ENCODE peak calls at places on chromosomes 13 and 19, in six cellular contexts. T is neural crest cell, L is IMR-90, M is ascending aorta, J is left ventricle myocardium inferior, Z is OCI-LY7. X is an unnamed sample.

GRCh38 chr19:42066075-42066754 is 3.8 kb downstream of the GRIK5 start:
- DNase-seq in Z (no peak), L (peak; percentile 19), M (no peak), T (no peak), J (no peak), X (no peak)

GRCh38 chr13:112903606-112904195 is 65.3 kb upstream of the MCF2L start:
- DNase-seq in J (no peak), Z (no peak), T (no peak), L (no peak), M (no peak), X (no peak)

GRCh38 chr19:44960906-44961734 is 5.9 kb downstream of the CLPTM1 start:
- DNase-seq in L (no peak), M (no peak), Z (peak; percentile 89), T (no peak), J (no peak), X (no peak)

GRCh38 chr19:58055483-58055874 is 3.6 kb upstream of the ZNF135 start:
- DNase-seq in Z (no peak), M (no peak), T (no peak), J (no peak), L (no peak), X (no peak)

GRCh38 chr19:49676136-49676689 is 858 bp upstream of the PRMT1 start:
- DNase-seq in T (no peak), M (no peak), L (peak; percentile 95), J (peak; percentile 86), Z (peak; percentile 91), X (peak; percentile 88)

GRCh38 chr19:45729774-45730388 is 815 bp downstream of the FBXO46 start:
- DNase-seq in Z (no peak), J (no peak), L (no peak), T (no peak), M (no peak), X (no peak)

GRCh38 chr19:50794778-50795664 is 4.8 kb downstream of the ACP4 start:
- DNase-seq in Z (peak; percentile 55), L (no peak), J (no peak), M (no peak), T (no peak), X (no peak)

GRCh38 chr13:72246396-72246795 is 379.4 kb upstream of the DACH1 start:
- DNase-seq in M (no peak), J (no peak), Z (no peak), T (no peak), L (no peak), X (no peak)

GRCh38 chr13:113976711-113977684 is 3.1 kb upstream of the C13orf46 start:
- DNase-seq in L (peak; percentile 68), M (no peak), Z (no peak), T (no peak), J (no peak), X (peak; percentile 15)

GRCh38 chr13:20475927-20476691 is 49.5 kb downstream of the CRYL1 start:
- DNase-seq in J (no peak), Z (no peak), T (no peak), L (no peak), M (no peak), X (no peak)

GRCh38 chr13:94351292-94352000 is 128.0 kb downstream of the DCT start:
- DNase-seq in M (no peak), L (peak; percentile 92), T (no peak), J (no peak), Z (no peak), X (no peak)

GRCh38 chr13:91046715-91047327 is 300.7 kb upstream of the MIR17HG start:
- DNase-seq in J (no peak), T (no peak), Z (no peak), M (no peak), L (no peak), X (no peak)

GRCh38 chr13:44305845-44306244 is 67.8 kb upstream of the SERP2 start:
- DNase-seq in Z (no peak), T (peak; percentile 16), J (no peak), L (peak; percentile 67), M (no peak), X (no peak)

GRCh38 chr13:40464349-40464748 is 202.1 kb downstream of the FOXO1 start:
- DNase-seq in L (no peak), Z (peak; percentile 80), T (no peak), J (no peak), M (no peak), X (no peak)

GRCh38 chr19:5925830-5926459 is 11.9 kb downstream of the CAPS start:
- DNase-seq in T (no peak), J (no peak), Z (no peak), M (no peak), L (no peak), X (no peak)

GRCh38 chr19:53365134-53365898 is at the start of gene ZNF525:
- DNase-seq in M (peak; percentile 81), J (peak; percentile 89), Z (peak; percentile 93), L (peak; percentile 59), T (peak; percentile 72), X (peak; percentile 20)

GRCh38 chr19:16233836-16234551 is 36.3 kb downstream of the AP1M1 start:
- DNase-seq in T (no peak), Z (no peak), L (no peak), J (no peak), M (no peak), X (no peak)

GRCh38 chr13:32581177-32581786 is 5.0 kb upstream of the PDS5B start:
- DNase-seq in L (peak; percentile 47), J (no peak), Z (peak; percentile 52), T (no peak), M (no peak), X (no peak)

GRCh38 chr19:53853707-53854106 is 14.0 kb upstream of the MYADM start:
- DNase-seq in M (no peak), T (no peak), Z (no peak), L (no peak), J (no peak), X (no peak)

GRCh38 chr13:31749929-31750328 is 10.6 kb downstream of the RXFP2 start:
- DNase-seq in Z (no peak), T (no peak), J (no peak), L (peak; percentile 94), M (no peak), X (peak; percentile 50)

GRCh38 chr19:336067-336614 is 8.5 kb downstream of the MIER2 start:
- DNase-seq in J (no peak), T (no peak), L (no peak), M (no peak), Z (no peak), X (no peak)

GRCh38 chr13:30572859-30573275 is 44.9 kb upstream of the USPL1 start:
- DNase-seq in J (no peak), Z (peak; percentile 80), T (no peak), M (no peak), L (peak; percentile 57), X (no peak)

GRCh38 chr19:8366121-8366581 is 2.2 kb downstream of the ANGPTL4 start:
- DNase-seq in M (no peak), Z (no peak), J (no peak), T (no peak), L (no peak), X (no peak)

GRCh38 chr13:20173121-20173746 is 12.4 kb upstream of the GJA3 start:
- DNase-seq in T (no peak), Z (no peak), M (no peak), L (peak; percentile 34), J (no peak), X (no peak)

GRCh38 chr13:112055417-112056206 is 11.3 kb upstream of the SOX1 start:
- DNase-seq in M (no peak), Z (no peak), T (no peak), J (no peak), L (no peak), X (no peak)

GRCh38 chr19:14979498-14980255 is at the start of gene SLC1A6:
- DNase-seq in J (no peak), Z (no peak), T (peak; percentile 22), M (no peak), L (no peak), X (no peak)

GRCh38 chr19:6423499-6424189 is 967 bp downstream of the KHSRP start:
- DNase-seq in M (no peak), J (no peak), L (peak; percentile 42), Z (peak; percentile 41), T (peak; percentile 45), X (no peak)

DNA sequence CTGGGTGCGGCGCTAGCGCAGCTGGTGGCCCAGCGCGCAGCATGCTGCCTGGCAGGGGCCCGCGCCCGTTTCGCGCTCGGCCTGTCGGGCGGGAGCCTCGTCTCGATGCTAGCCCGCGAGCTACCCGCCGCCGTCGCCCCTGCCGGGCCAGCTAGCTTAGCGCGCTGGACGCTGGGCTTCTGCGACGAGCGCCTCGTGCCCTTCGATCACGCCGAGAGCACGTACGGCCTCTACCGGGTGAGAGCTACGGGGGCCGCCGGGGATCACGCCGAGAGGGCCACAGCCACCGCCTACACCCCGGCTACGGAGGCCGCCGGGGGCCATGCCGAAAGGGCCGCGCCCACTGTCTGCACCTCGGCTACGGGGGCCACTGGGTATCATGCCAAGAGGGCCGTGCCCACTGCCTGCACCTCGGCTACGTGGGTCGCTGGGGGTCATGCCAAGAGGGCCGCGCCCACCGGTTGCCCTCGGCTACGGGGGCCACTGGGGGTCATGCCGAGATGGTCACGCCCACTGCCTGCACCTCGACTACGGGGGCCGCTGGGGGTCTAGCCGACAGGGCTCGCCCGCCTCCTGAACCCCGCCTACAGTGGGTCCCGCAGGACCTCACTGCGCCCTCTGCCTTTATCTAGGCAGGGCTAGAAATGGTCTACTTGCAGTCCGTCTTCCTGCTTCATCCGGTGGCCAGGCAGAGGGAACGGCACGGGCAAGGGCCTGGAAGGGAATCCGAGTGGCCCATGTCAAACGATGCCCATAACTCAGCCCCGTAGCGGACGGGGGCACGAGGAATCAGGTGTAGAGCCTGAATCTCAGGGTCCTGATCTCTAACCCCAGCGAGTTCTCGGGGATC is 500 bp downstream of the PGLS start:
- DNase-seq in M (peak; percentile 43), L (peak; percentile 75), Z (peak; percentile 80), J (peak; percentile 89), T (peak; percentile 65), X (peak; percentile 59)
- TF ChIP-seq CTCF in M (peak; percentile 15), L (no peak), Z (peak; percentile 51), J (peak; percentile 44), T (no peak), X (peak; percentile 27)

GRCh38 chr19:4455742-4456565 is 1.6 kb downstream of the UBXN6 start:
- DNase-seq in J (peak; percentile 78), L (peak; percentile 84), T (no peak), Z (no peak), M (no peak), X (peak; percentile 60)
- TF ChIP-seq CTCF in J (no peak), L (peak; percentile 19), T (no peak), Z (no peak), M (no peak), X (peak; percentile 7)

GRCh38 chr13:27171830-27172494 is 351 bp upstream of the USP12 start:
- DNase-seq in M (peak; percentile 66), Z (peak; percentile 93), L (peak; percentile 90), T (peak; percentile 84), J (peak; percentile 93), X (peak; percentile 89)
- TF ChIP-seq CTCF in M (peak; percentile 22), Z (peak; percentile 32), L (peak; percentile 11), T (no peak), J (peak; percentile 35), X (no peak)

GRCh38 chr19:2253106-2254051 is 2.8 kb downstream of the JSRP1 start:
- DNase-seq in M (no peak), T (peak; percentile 41), Z (peak; percentile 78), L (no peak), J (no peak), X (no peak)
- TF ChIP-seq CTCF in M (peak; percentile 16), T (peak; percentile 39), Z (peak; percentile 76), L (peak; percentile 19), J (no peak), X (peak; percentile 16)

GRCh38 chr13:101544979-101545378 is 92.5 kb downstream of the ITGBL1 start:
- DNase-seq in Z (no peak), M (no peak), T (no peak), J (no peak), L (no peak), X (no peak)

GRCh38 chr13:101545521-101545920 is 93.0 kb downstream of the ITGBL1 start:
- DNase-seq in M (no peak), L (peak; percentile 61), J (no peak), T (no peak), Z (no peak), X (no peak)
- TF ChIP-seq CTCF in M (peak; percentile 47), L (peak; percentile 44), J (peak; percentile 45), T (no peak), Z (no peak), X (no peak)